ENCODE peak calls at places on chromosome 12, in four cellular contexts. V is tibial artery, Q is uterus, J is stomach. Y is an unnamed sample.

GRCh38 chr12:91332305-91332704 is 149.7 kb upstream of the DCN start:
- DNase-seq in V (no peak), Q (no peak), J (no peak), Y (no peak)

GRCh38 chr12:57416039-57416996 is 14.5 kb downstream of the R3HDM2 start:
- DNase-seq in V (no peak), Q (no peak), J (no peak), Y (no peak)

GRCh38 chr12:50786498-50787231 is 22.8 kb downstream of the ATF1 start:
- DNase-seq in J (no peak), Q (no peak), V (no peak), Y (no peak)

GRCh38 chr12:115577401-115577800 is 700.1 kb downstream of the MED13L start:
- DNase-seq in J (no peak), V (no peak), Q (no peak), Y (no peak)

GRCh38 chr12:77116277-77116676 is 50.9 kb upstream of the E2F7 start:
- DNase-seq in Q (no peak), J (no peak), V (no peak), Y (no peak)

GRCh38 chr12:130835436-130835835 is 3.6 kb downstream of the STX2 start:
- DNase-seq in V (no peak), J (no peak), Q (no peak), Y (no peak)

GRCh38 chr12:112468041-112468440 is 49.3 kb downstream of the PTPN11 start:
- DNase-seq in Q (no peak), J (no peak), V (no peak), Y (no peak)

GRCh38 chr12:93002278-93003054 is 73.4 kb upstream of the EEA1 start:
- DNase-seq in Q (no peak), V (no peak), J (no peak), Y (no peak)

GRCh38 chr12:131348226-131349010 is 362.5 kb upstream of the SFSWAP start:
- DNase-seq in Q (no peak), J (no peak), V (no peak), Y (no peak)

GRCh38 chr12:109542014-109542413 is 31.3 kb downstream of the MMAB start:
- DNase-seq in Q (no peak), J (no peak), V (no peak), Y (no peak)

GRCh38 chr12:88623777-88624548 is 43.7 kb upstream of the KITLG start:
- DNase-seq in J (no peak), Q (no peak), V (no peak), Y (no peak)

GRCh38 chr12:28189774-28190320 is 409 bp upstream of the CCDC91 start:
- DNase-seq in Q (no peak), V (no peak), J (no peak), Y (no peak)

GRCh38 chr12:105538880-105539279 is 208.4 kb downstream of the C12orf75 start:
- DNase-seq in Q (no peak), J (no peak), V (no peak), Y (no peak)

GRCh38 chr12:58916153-58916709 is 4.1 kb downstream of the LRIG3 start:
- DNase-seq in Q (no peak), V (no peak), J (no peak), Y (no peak)

GRCh38 chr12:58917699-58918334 is 2.5 kb downstream of the LRIG3 start:
- DNase-seq in V (no peak), Q (no peak), J (no peak), Y (no peak)

GRCh38 chr12:58914457-58914856 is 5.8 kb downstream of the LRIG3 start:
- DNase-seq in J (no peak), V (no peak), Q (no peak), Y (no peak)

GRCh38 chr12:58916891-58917570 is 3.3 kb downstream of the LRIG3 start:
- DNase-seq in V (no peak), Q (peak; percentile 29), J (no peak), Y (no peak)

GRCh38 chr12:58915634-58916033 is 4.7 kb downstream of the LRIG3 start:
- DNase-seq in Q (peak; percentile 63), V (peak; percentile 70), J (peak; percentile 40), Y (no peak)
- H3K4me1 ChIP-seq in Q (peaks cover 8% of the 10 kb centered on the region), V (peaks cover 13% of the 10 kb centered on the region), J (peaks cover 56% of the 10 kb centered on the region), Y (no peaks in the 10 kb centered on the region)

DNA sequence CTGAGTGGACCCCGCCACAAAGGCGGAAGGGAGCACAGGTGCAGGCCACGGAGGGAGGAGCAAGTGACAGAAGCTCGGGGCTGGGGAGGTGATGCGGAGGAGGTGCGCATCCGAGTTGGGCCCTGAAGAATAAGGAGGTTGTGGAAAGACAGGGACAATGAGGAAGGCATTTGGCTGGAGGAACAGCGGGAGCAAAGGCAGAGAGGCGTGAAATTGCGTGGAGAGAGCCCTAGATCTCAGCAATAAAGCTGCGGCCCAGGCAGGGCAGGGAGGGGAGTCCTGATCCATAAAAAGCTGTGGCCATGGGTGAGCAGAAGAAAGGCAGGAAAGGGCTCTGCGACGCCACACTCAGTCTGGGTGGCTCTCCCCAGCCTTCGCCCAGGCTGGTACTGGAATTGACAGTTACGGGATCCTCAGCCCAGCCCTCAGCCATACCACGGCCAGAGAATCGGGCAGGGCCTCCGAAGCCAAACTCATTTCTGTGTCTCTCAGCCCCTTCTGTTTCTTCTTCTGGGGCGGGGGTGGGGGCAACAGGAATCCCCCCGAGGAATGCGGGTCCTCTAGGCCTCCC is 2.2 kb downstream of the FIGNL2 start:
- DNase-seq in Q (no peak), V (no peak), J (no peak), Y (no peak)
- H3K4me3 ChIP-seq in Q (no peak overlapping the region), V (peak overlapping the region; percentile 61), J (peak overlapping the region; percentile 48), Y (no peak overlapping the region)

GRCh38 chr12:52768479-52769200 is 8.5 kb downstream of the KRT76 start:
- DNase-seq in J (no peak), V (no peak), Q (no peak), Y (no peak)
- H3K27me3 ChIP-seq in J (no peaks in the 10 kb centered on the region), V (peaks cover 7% of the 10 kb centered on the region), Q (no peaks in the 10 kb centered on the region), Y (no peaks in the 10 kb centered on the region)

DNA sequence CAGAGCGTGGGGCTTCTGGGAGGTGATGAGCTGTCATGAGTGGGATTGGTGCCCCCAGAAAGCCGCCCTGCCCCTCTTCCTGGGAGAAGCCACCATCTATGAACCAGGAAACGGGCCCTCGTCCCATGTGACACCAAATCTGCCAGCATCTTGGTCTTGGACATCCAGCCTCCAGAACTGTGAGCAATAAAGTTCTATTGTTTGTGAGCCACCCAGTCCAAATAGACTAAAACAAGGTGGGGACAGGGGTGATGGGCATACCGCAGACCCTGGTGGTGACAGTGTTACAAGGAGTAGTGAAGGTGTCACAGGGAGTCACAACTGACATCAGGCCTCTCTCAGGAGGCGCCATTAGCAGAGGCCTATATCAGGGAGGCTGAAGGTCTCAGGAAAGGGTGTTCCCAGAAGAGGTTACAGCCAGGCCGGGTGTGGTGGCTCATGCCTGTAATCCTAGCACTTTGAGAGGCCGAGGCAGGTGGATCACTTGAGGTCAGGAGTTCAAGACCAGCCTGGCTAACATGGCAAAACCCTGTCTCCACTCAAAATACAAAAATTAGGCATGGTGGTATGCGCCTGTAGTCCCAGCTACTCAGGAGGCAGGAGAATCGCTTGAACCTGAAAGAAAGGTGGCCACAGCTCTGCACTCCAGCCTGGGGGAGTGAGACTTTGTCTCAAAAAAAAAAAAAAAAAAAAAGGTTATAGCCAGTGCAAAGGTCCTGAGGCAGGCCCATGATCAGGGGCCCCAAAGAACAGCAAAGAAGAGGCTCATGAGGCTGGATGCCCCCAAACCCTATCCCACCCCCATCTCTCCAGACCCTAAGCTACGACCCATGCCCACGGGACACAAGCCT is 53.0 kb downstream of the NCOR2 start:
- DNase-seq in J (no peak), V (no peak), Q (no peak), Y (no peak)
- H3K4me1 ChIP-seq in J (peaks cover 99% of the 10 kb centered on the region), V (peaks cover 62% of the 10 kb centered on the region), Q (peaks cover 13% of the 10 kb centered on the region), Y (no peaks in the 10 kb centered on the region)

GRCh38 chr12:6819069-6820030 is 2.3 kb upstream of the GPR162 start:
- DNase-seq in J (no peak), V (no peak), Q (no peak), Y (no peak)

GRCh38 chr12:6820171-6820570 is 1.4 kb upstream of the GPR162 start:
- DNase-seq in Q (no peak), J (no peak), V (no peak), Y (no peak)

GRCh38 chr12:6821674-6822433 is at the start of gene GPR162:
- DNase-seq in J (peak; percentile 52), Q (peak; percentile 60), V (no peak), Y (no peak)

GRCh38 chr12:6822461-6823135 is 977 bp downstream of the GPR162 start:
- DNase-seq in V (no peak), Q (no peak), J (no peak), Y (no peak)

GRCh38 chr12:6821271-6821673 is 349 bp upstream of the GPR162 start:
- DNase-seq in J (peak; percentile 43), Q (no peak), V (no peak), Y (no peak)
- H3K4me3 ChIP-seq in J (peak overlapping the region; percentile 46), Q (peak overlapping the region; percentile 45), V (peak overlapping the region; percentile 53), Y (no peak overlapping the region)

GRCh38 chr12:107844312-107844921 is 69.9 kb downstream of the ASCL4 start:
- DNase-seq in J (peak; percentile 33), Q (no peak), V (no peak), Y (no peak)

GRCh38 chr12:107847430-107847829 is 72.9 kb downstream of the ASCL4 start:
- DNase-seq in J (no peak), Q (no peak), V (no peak), Y (no peak)

GRCh38 chr12:107843351-107844311 is 69.1 kb downstream of the ASCL4 start:
- DNase-seq in Q (no peak), J (no peak), V (no peak), Y (no peak)

GRCh38 chr12:107845980-107846659 is 71.6 kb downstream of the ASCL4 start:
- DNase-seq in Q (no peak), J (peak; percentile 31), V (no peak), Y (no peak)

DNA sequence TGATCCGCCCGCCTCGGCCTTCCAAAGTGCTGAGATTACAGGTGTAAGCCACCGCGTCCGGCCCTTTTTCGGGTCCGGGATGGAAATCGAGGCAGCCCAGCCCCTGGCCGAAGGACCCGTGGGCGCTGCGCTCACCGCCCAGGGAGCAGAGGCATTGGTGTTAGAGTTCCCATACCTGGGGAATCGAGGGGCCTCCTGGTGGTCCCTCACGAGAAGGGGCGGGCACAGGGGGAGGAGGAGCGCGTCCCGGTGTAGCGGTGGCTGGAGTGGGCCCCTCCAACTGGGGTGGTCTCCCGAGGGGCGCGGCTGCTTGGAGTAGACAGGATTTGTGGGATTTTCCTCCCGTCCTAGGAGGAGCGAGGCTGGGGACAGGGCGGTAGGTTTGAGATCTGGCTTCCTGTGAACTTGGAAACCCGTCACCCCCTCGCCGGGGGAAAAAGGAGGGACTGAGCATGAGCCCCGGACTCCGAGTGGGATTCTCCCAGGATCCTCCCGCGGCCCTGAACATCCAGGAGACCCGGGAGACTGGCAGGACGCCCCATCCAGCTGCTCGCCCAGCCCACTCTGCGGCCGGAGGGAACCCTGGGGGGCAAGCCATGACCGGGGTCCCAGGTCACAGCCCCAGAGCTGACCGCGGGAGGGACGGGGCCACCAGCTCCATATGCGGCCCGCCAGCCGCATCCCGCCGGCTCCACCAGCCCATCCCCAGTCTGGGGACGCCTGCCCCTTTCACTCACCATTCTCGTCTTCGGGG is 70.9 kb downstream of the ASCL4 start:
- DNase-seq in V (no peak), J (no peak), Q (no peak), Y (no peak)
- H3K27me3 ChIP-seq in V (peaks cover 62% of the 10 kb centered on the region), J (peaks cover 37% of the 10 kb centered on the region), Q (peaks cover 41% of the 10 kb centered on the region), Y (peaks cover 8% of the 10 kb centered on the region)

DNA sequence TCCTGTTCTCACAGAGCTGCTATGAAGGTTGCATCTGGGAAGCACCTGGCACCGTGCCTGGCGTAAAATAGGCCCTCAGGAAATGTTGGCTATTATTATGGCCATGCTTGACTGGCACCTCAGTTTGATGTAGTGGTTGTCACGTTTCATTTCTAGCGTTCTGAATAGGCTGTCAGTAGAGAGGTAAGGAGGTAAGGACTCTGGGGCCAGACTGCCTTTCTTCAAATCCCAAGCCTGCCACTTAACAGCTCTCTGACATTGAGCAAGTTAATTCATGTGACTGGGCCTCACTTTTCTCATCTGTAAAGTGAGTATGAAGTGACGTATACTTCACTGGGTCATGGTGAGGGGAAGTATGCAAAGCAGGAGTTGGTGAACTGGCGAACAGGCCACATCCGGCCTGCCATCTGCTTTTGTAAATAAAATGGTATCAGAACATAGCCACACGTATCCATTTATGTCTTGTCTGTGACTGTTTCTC is 196.2 kb downstream of the CACNA1C start:
- DNase-seq in J (no peak), V (no peak), Q (no peak), Y (no peak)
- H3K4me1 ChIP-seq in J (peaks cover 22% of the 10 kb centered on the region), V (peaks cover 14% of the 10 kb centered on the region), Q (peaks cover 4% of the 10 kb centered on the region), Y (no peaks in the 10 kb centered on the region)

Y was measured in CD8-positive, alpha-beta memory T cell.